ENCODE peak calls at places on chromosome 10, in eight cellular contexts. S, D, X, K, M, E, A and V are unnamed samples.

GRCh38 chr10:51886438-51887068 is 187.2 kb upstream of the CSTF2T start:
- DNase-seq in D (no peak), M (no peak), S (no peak), X (no peak), K (no peak), A (no peak), E (no peak), V (no peak)

GRCh38 chr10:43846968-43847367 is 198.3 kb upstream of the ZNF32 start:
- DNase-seq in D (no peak), X (no peak), K (no peak), E (no peak), S (no peak), A (no peak), M (no peak), V (no peak)

GRCh38 chr10:4447977-4448376 is 378.0 kb upstream of the AKR1E2 start:
- DNase-seq in E (no peak), M (no peak), D (no peak), S (no peak), K (no peak), X (no peak), A (no peak), V (no peak)

GRCh38 chr10:30534465-30535144 is 94.9 kb downstream of the LYZL2 start:
- DNase-seq in K (peak), M (no peak), D (peak), S (peak), E (no peak), X (peak), A (peak), V (peak)

GRCh38 chr10:33180390-33180789 is 154.1 kb downstream of the NRP1 start:
- DNase-seq in X (no peak), E (no peak), A (peak), D (no peak), M (no peak), S (no peak), K (no peak), V (no peak)

GRCh38 chr10:24255115-24255895 is 46.4 kb downstream of the KIAA1217 start:
- DNase-seq in D (no peak), E (peak), M (no peak), K (no peak), S (no peak), A (no peak), X (no peak), V (no peak)

GRCh38 chr10:105063796-105064195 is 422.7 kb downstream of the SORCS3 start:
- DNase-seq in S (no peak), A (peak), M (no peak), E (no peak), D (no peak), X (peak), K (no peak), V (peak)

GRCh38 chr10:56537984-56538383 is 176.9 kb upstream of the ZWINT start:
- DNase-seq in S (no peak), D (no peak), X (no peak), A (peak), E (no peak), K (no peak), M (no peak), V (no peak)

GRCh38 chr10:29377333-29377961 is 88.6 kb downstream of the LYZL1 start:
- DNase-seq in D (peak), A (no peak), E (no peak), M (no peak), X (no peak), K (no peak), S (peak), V (no peak)

GRCh38 chr10:85720931-85721330 is 645.7 kb downstream of the GRID1 start:
- DNase-seq in K (no peak), D (no peak), E (no peak), X (no peak), S (no peak), M (no peak), A (no peak), V (no peak)

GRCh38 chr10:88456730-88457129 is 126.4 kb downstream of the RNLS start:
- DNase-seq in D (no peak), M (no peak), E (no peak), X (no peak), A (no peak), K (no peak), S (no peak), V (no peak)

GRCh38 chr10:70560511-70560931 is 42.0 kb downstream of the PRF1 start:
- DNase-seq in X (no peak), D (no peak), A (no peak), E (no peak), K (peak), M (no peak), S (no peak), V (no peak)

GRCh38 chr10:18368681-18369080 is 228.5 kb downstream of the CACNB2 start:
- DNase-seq in E (no peak), D (no peak), M (no peak), K (no peak), A (no peak), X (no peak), S (no peak), V (no peak)

GRCh38 chr10:6333086-6333485 is 130.4 kb downstream of the PFKFB3 start:
- DNase-seq in M (no peak), D (no peak), A (no peak), S (no peak), E (no peak), K (no peak), X (no peak), V (no peak)

GRCh38 chr10:49679480-49679893 is at the start of gene C10orf53:
- DNase-seq in D (peak), S (no peak), A (no peak), E (peak), K (no peak), X (no peak), M (no peak), V (no peak)

GRCh38 chr10:26437637-26438461 is at the start of gene APBB1IP:
- DNase-seq in E (peak), X (peak), A (no peak), D (no peak), K (peak), S (no peak), M (peak), V (peak)

GRCh38 chr10:116708386-116708785 is 34.0 kb downstream of the HSPA12A start:
- DNase-seq in S (no peak), E (no peak), K (no peak), D (no peak), A (no peak), X (no peak), M (no peak), V (no peak)

GRCh38 chr10:124221356-124222297 is 128.2 kb upstream of the CHST15 start:
- DNase-seq in A (no peak), D (no peak), S (no peak), X (no peak), M (peak), K (no peak), E (peak), V (peak)

GRCh38 chr10:59807629-59808620 is 54.7 kb upstream of the MRLN start:
- DNase-seq in D (no peak), X (no peak), K (no peak), M (no peak), S (no peak), E (no peak), A (no peak), V (no peak)

GRCh38 chr10:42926831-42927230 is 144.2 kb downstream of the BMS1 start:
- DNase-seq in X (no peak), D (no peak), S (no peak), M (no peak), K (no peak), A (no peak), E (no peak), V (no peak)

GRCh38 chr10:26439436-26440090 is 1.4 kb downstream of the APBB1IP start:
- DNase-seq in D (no peak), K (no peak), S (no peak), A (no peak), M (no peak), E (no peak), X (no peak), V (no peak)

GRCh38 chr10:63633677-63634487 is 112.7 kb downstream of the REEP3 start:
- DNase-seq in X (no peak), S (peak), K (no peak), D (peak), A (peak), E (no peak), M (no peak), V (no peak)
- TF ChIP-seq CTCF in X (peak), S (peak), K (peak), D (peak), A (peak), E (no peak), M (peak), V (no peak)

GRCh38 chr10:71725998-71726672 is 6.6 kb upstream of the C10orf105 start:
- DNase-seq in X (no peak), E (no peak), A (peak), M (no peak), K (no peak), D (peak), S (peak), V (peak)
- TF ChIP-seq EP300 in X (no peak), E (no peak), A (no peak), M (no peak), K (no peak), D (no peak), S (no peak), V (no peak)

GRCh38 chr10:17115683-17116082 is 13.9 kb downstream of the CUBN start:
- DNase-seq in S (peak), K (no peak), D (no peak), X (no peak), E (no peak), M (no peak), A (no peak), V (no peak)
- TF ChIP-seq CTCF in S (no peak), K (no peak), D (no peak), X (no peak), E (no peak), M (no peak), A (no peak), V (no peak)

GRCh38 chr10:110005716-110006115 is 2.1 kb upstream of the ADD3 start:
- DNase-seq in X (peak), K (peak), A (peak), D (no peak), M (no peak), E (peak), S (no peak), V (peak)
- TF ChIP-seq EP300 in X (no peak), K (no peak), A (no peak), D (no peak), M (no peak), E (no peak), S (no peak), V (no peak)

GRCh38 chr10:101444058-101444457 is 90.1 kb downstream of the BTRC start:
- DNase-seq in D (no peak), E (no peak), X (no peak), M (no peak), A (peak), S (peak), K (no peak), V (no peak)
- TF ChIP-seq CTCF in D (peak), E (no peak), X (no peak), M (peak), A (peak), S (peak), K (no peak), V (peak)

GRCh38 chr10:15715619-15716227 is 4.0 kb downstream of the ITGA8 start:
- DNase-seq in M (no peak), D (peak), A (no peak), E (no peak), S (no peak), X (no peak), K (no peak), V (no peak)

GRCh38 chr10:15719899-15720634 is at the start of gene ITGA8:
- DNase-seq in D (no peak), K (no peak), X (no peak), M (no peak), S (peak), E (peak), A (no peak), V (peak)

GRCh38 chr10:15720635-15721310 is 1.1 kb upstream of the ITGA8 start:
- DNase-seq in M (no peak), D (no peak), X (no peak), E (no peak), K (no peak), A (no peak), S (no peak), V (no peak)

GRCh38 chr10:15718495-15719061 is 1.1 kb downstream of the ITGA8 start:
- DNase-seq in A (no peak), S (no peak), K (no peak), X (no peak), D (no peak), E (no peak), M (no peak), V (no peak)

GRCh38 chr10:15719062-15719898 is 442 bp downstream of the ITGA8 start:
- DNase-seq in A (no peak), K (no peak), X (no peak), S (no peak), E (peak), M (no peak), D (no peak), V (peak)
- TF ChIP-seq EP300 in A (no peak), K (no peak), X (no peak), S (no peak), E (no peak), M (no peak), D (no peak), V (no peak)

GRCh38 chr10:97425964-97426775 is at the start of gene PGAM1:
- DNase-seq in S (peak), K (peak), A (peak), M (peak), X (peak), D (peak), E (peak), V (peak)
- TF ChIP-seq CTCF in S (peak), K (peak), A (peak), M (peak), X (peak), D (peak), E (peak), V (peak)

GRCh38 chr10:99234739-99235468 is 748 bp downstream of the HPSE2 start:
- DNase-seq in K (no peak), D (no peak), X (no peak), S (no peak), E (no peak), M (no peak), A (no peak), V (no peak)

GRCh38 chr10:99234067-99234738 is 1.4 kb downstream of the HPSE2 start:
- DNase-seq in A (no peak), K (peak), S (no peak), E (peak), M (peak), D (no peak), X (peak), V (peak)

GRCh38 chr10:99236627-99237309 is 1.1 kb upstream of the HPSE2 start:
- DNase-seq in A (no peak), M (no peak), D (no peak), E (no peak), S (no peak), X (no peak), K (no peak), V (no peak)

GRCh38 chr10:99235872-99236626 is 397 bp upstream of the HPSE2 start:
- DNase-seq in E (peak), K (no peak), D (no peak), A (no peak), S (no peak), M (no peak), X (no peak), V (no peak)

DNA sequence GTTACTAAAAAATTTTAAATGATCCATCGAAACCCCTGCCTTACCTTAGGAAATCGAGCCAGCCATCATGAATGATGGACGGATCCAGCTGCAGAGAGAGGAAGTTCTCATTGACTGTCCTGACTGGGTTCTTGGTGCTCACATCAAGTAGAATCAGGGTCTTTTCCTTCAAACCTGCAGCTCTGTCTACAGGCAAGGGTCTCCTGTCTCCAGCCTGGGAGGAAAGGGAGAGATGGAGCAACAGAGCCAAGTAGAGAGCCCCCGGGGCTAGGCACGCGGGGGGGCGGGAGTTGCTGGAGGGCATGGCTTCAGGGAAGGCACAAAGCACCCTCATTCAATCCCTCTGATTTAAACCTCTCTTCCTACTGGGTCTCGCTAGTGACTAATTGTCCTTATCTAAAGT is at the start of gene HPSE2:
- DNase-seq in E (peak), K (no peak), X (no peak), A (no peak), D (no peak), S (no peak), M (no peak), V (no peak)
- TF ChIP-seq EP300 in E (no peak), K (no peak), X (no peak), A (no peak), D (no peak), S (no peak), M (no peak), V (no peak)

DNA sequence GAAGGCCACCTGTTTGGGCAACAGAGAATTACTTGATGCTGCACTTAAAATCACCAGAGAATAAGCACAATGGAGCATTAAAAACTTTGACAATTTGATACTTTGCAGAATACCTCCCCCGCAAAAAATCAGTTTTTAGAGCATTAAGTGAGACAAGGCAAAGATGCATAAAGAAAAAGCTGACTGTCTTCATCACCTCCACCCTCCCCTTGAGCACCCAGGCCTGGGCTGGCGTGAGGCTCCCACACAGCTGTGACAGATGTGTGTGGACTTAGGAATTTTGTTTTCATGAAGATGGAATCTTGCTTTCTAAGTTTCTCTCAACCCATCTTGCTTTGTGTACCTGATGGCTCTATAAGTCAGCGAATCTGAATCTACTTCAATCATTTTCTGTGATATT is 242.2 kb downstream of the EMX2 start:
- DNase-seq in M (no peak), X (no peak), S (no peak), D (no peak), K (no peak), A (no peak), E (no peak), V (no peak)
- TF ChIP-seq CTCF in M (no peak), X (no peak), S (no peak), D (no peak), K (no peak), A (no peak), E (no peak), V (no peak)

DNA sequence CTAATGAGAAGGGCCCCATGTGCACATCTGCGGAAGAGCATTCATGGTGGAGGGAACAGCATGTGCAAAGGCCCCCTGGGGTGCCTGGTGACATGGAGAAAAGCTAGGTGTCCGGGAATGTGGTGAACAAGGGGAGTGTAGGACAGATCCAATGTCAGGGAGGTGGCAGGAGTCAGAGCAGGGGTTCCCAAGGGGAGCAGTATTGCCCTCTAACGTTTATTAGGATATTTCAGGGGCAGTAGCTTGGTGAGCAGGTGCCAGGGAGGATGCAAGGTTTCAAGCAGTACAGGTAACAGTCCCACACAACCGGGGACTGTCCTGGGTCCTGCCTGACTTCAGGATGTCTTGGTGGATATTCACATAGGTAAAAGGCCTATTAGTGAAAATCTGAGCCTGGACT is 209.6 kb downstream of the EMX2 start:
- DNase-seq in D (no peak), S (no peak), K (no peak), A (no peak), X (no peak), M (no peak), E (no peak), V (no peak)
- TF ChIP-seq EP300 in D (no peak), S (no peak), K (no peak), A (no peak), X (no peak), M (no peak), E (no peak), V (no peak)